ENCODE peak calls at places on chromosome 2, in nine cellular contexts. One of them, this sample, is unnamed.

GRCh38 chr2:19282305-19282704 is 76.1 kb downstream of the OSR1 start:
- DNase-seq in T-helper 17 cell: no peak
- DNase-seq in activated CD4-positive, alpha-beta T cell treated with anti-CD3 and anti-CD28 coated beads, Interleukin-2, amount 50 U/mL, for 4 hours: no peak
- DNase-seq in pons: no peak
- DNase-seq in G401: no peak
- DNase-seq in Right ventricle myocardium superior: no peak
- DNase-seq in stimulated activated CD8-positive, alpha-beta memory T cell treated with anti-CD3 and anti-CD28 coated beads, Interleukin-2, amount 100 ng/mL, for 1 hour: no peak
- DNase-seq in glomerular endothelial cell: no peak
- DNase-seq in GM23248: no peak
- DNase-seq in this sample: no peak

GRCh38 chr2:228731517-228731916 is 539.6 kb downstream of the PID1 start:
- DNase-seq in T-helper 17 cell: no peak
- DNase-seq in activated CD4-positive, alpha-beta T cell treated with anti-CD3 and anti-CD28 coated beads, Interleukin-2, amount 50 U/mL, for 4 hours: no peak
- DNase-seq in pons: no peak
- DNase-seq in G401: no peak
- DNase-seq in Right ventricle myocardium superior: no peak
- DNase-seq in stimulated activated CD8-positive, alpha-beta memory T cell treated with anti-CD3 and anti-CD28 coated beads, Interleukin-2, amount 100 ng/mL, for 1 hour: no peak
- DNase-seq in glomerular endothelial cell: no peak
- DNase-seq in GM23248: peak; percentile 84
- DNase-seq in this sample: no peak

GRCh38 chr2:218981390-218982311 is 3.3 kb downstream of the FEV start:
- DNase-seq in T-helper 17 cell: no peak
- DNase-seq in activated CD4-positive, alpha-beta T cell treated with anti-CD3 and anti-CD28 coated beads, Interleukin-2, amount 50 U/mL, for 4 hours: peak; percentile 31
- DNase-seq in pons: no peak
- DNase-seq in G401: no peak
- DNase-seq in Right ventricle myocardium superior: no peak
- DNase-seq in stimulated activated CD8-positive, alpha-beta memory T cell treated with anti-CD3 and anti-CD28 coated beads, Interleukin-2, amount 100 ng/mL, for 1 hour: no peak
- DNase-seq in glomerular endothelial cell: no peak
- DNase-seq in GM23248: peak; percentile 62
- DNase-seq in this sample: peak; percentile 75

GRCh38 chr2:58715344-58715743 is 474.2 kb upstream of the FANCL start:
- DNase-seq in T-helper 17 cell: no peak
- DNase-seq in activated CD4-positive, alpha-beta T cell treated with anti-CD3 and anti-CD28 coated beads, Interleukin-2, amount 50 U/mL, for 4 hours: no peak
- DNase-seq in pons: no peak
- DNase-seq in G401: no peak
- DNase-seq in Right ventricle myocardium superior: no peak
- DNase-seq in stimulated activated CD8-positive, alpha-beta memory T cell treated with anti-CD3 and anti-CD28 coated beads, Interleukin-2, amount 100 ng/mL, for 1 hour: no peak
- DNase-seq in glomerular endothelial cell: no peak
- DNase-seq in GM23248: no peak
- DNase-seq in this sample: no peak

GRCh38 chr2:62036761-62037250 is 131.3 kb downstream of the COMMD1 start:
- DNase-seq in T-helper 17 cell: no peak
- DNase-seq in activated CD4-positive, alpha-beta T cell treated with anti-CD3 and anti-CD28 coated beads, Interleukin-2, amount 50 U/mL, for 4 hours: no peak
- DNase-seq in pons: no peak
- DNase-seq in G401: no peak
- DNase-seq in Right ventricle myocardium superior: no peak
- DNase-seq in stimulated activated CD8-positive, alpha-beta memory T cell treated with anti-CD3 and anti-CD28 coated beads, Interleukin-2, amount 100 ng/mL, for 1 hour: no peak
- DNase-seq in glomerular endothelial cell: no peak
- DNase-seq in GM23248: no peak
- DNase-seq in this sample: no peak

GRCh38 chr2:239368906-239369584 is 31.8 kb downstream of the HDAC4 start:
- DNase-seq in T-helper 17 cell: no peak
- DNase-seq in activated CD4-positive, alpha-beta T cell treated with anti-CD3 and anti-CD28 coated beads, Interleukin-2, amount 50 U/mL, for 4 hours: no peak
- DNase-seq in pons: no peak
- DNase-seq in G401: no peak
- DNase-seq in Right ventricle myocardium superior: no peak
- DNase-seq in stimulated activated CD8-positive, alpha-beta memory T cell treated with anti-CD3 and anti-CD28 coated beads, Interleukin-2, amount 100 ng/mL, for 1 hour: no peak
- DNase-seq in glomerular endothelial cell: no peak
- DNase-seq in GM23248: no peak
- DNase-seq in this sample: peak; percentile 58

GRCh38 chr2:10908195-10908594 is 3.5 kb upstream of the KCNF1 start:
- DNase-seq in T-helper 17 cell: no peak
- DNase-seq in activated CD4-positive, alpha-beta T cell treated with anti-CD3 and anti-CD28 coated beads, Interleukin-2, amount 50 U/mL, for 4 hours: no peak
- DNase-seq in pons: no peak
- DNase-seq in G401: no peak
- DNase-seq in Right ventricle myocardium superior: no peak
- DNase-seq in stimulated activated CD8-positive, alpha-beta memory T cell treated with anti-CD3 and anti-CD28 coated beads, Interleukin-2, amount 100 ng/mL, for 1 hour: no peak
- DNase-seq in glomerular endothelial cell: no peak
- DNase-seq in GM23248: no peak
- DNase-seq in this sample: no peak

GRCh38 chr2:205495819-205496218 is 186.5 kb upstream of the NRP2 start:
- DNase-seq in T-helper 17 cell: no peak
- DNase-seq in activated CD4-positive, alpha-beta T cell treated with anti-CD3 and anti-CD28 coated beads, Interleukin-2, amount 50 U/mL, for 4 hours: no peak
- DNase-seq in pons: no peak
- DNase-seq in G401: no peak
- DNase-seq in Right ventricle myocardium superior: no peak
- DNase-seq in stimulated activated CD8-positive, alpha-beta memory T cell treated with anti-CD3 and anti-CD28 coated beads, Interleukin-2, amount 100 ng/mL, for 1 hour: no peak
- DNase-seq in glomerular endothelial cell: no peak
- DNase-seq in GM23248: peak; percentile 40
- DNase-seq in this sample: no peak

GRCh38 chr2:205637779-205638503 is 44.4 kb upstream of the NRP2 start:
- DNase-seq in T-helper 17 cell: no peak
- DNase-seq in activated CD4-positive, alpha-beta T cell treated with anti-CD3 and anti-CD28 coated beads, Interleukin-2, amount 50 U/mL, for 4 hours: no peak
- DNase-seq in pons: no peak
- DNase-seq in G401: no peak
- DNase-seq in Right ventricle myocardium superior: no peak
- DNase-seq in stimulated activated CD8-positive, alpha-beta memory T cell treated with anti-CD3 and anti-CD28 coated beads, Interleukin-2, amount 100 ng/mL, for 1 hour: no peak
- DNase-seq in glomerular endothelial cell: no peak
- DNase-seq in GM23248: peak; percentile 9
- DNase-seq in this sample: no peak

GRCh38 chr2:240461471-240462072 is 26.1 kb downstream of the GPC1 start:
- DNase-seq in T-helper 17 cell: peak; percentile 8
- DNase-seq in activated CD4-positive, alpha-beta T cell treated with anti-CD3 and anti-CD28 coated beads, Interleukin-2, amount 50 U/mL, for 4 hours: no peak
- DNase-seq in pons: no peak
- DNase-seq in G401: no peak
- DNase-seq in Right ventricle myocardium superior: peak; percentile 29
- DNase-seq in stimulated activated CD8-positive, alpha-beta memory T cell treated with anti-CD3 and anti-CD28 coated beads, Interleukin-2, amount 100 ng/mL, for 1 hour: no peak
- DNase-seq in glomerular endothelial cell: no peak
- DNase-seq in GM23248: no peak
- DNase-seq in this sample: no peak

GRCh38 chr2:149258531-149258930 is 71.9 kb upstream of the LYPD6 start:
- DNase-seq in T-helper 17 cell: no peak
- DNase-seq in activated CD4-positive, alpha-beta T cell treated with anti-CD3 and anti-CD28 coated beads, Interleukin-2, amount 50 U/mL, for 4 hours: no peak
- DNase-seq in pons: no peak
- DNase-seq in G401: no peak
- DNase-seq in Right ventricle myocardium superior: no peak
- DNase-seq in stimulated activated CD8-positive, alpha-beta memory T cell treated with anti-CD3 and anti-CD28 coated beads, Interleukin-2, amount 100 ng/mL, for 1 hour: no peak
- DNase-seq in glomerular endothelial cell: no peak
- DNase-seq in GM23248: no peak
- DNase-seq in this sample: no peak

GRCh38 chr2:122329266-122329665 is 573.8 kb downstream of the TSN start:
- DNase-seq in T-helper 17 cell: no peak
- DNase-seq in activated CD4-positive, alpha-beta T cell treated with anti-CD3 and anti-CD28 coated beads, Interleukin-2, amount 50 U/mL, for 4 hours: no peak
- DNase-seq in pons: no peak
- DNase-seq in G401: no peak
- DNase-seq in Right ventricle myocardium superior: no peak
- DNase-seq in stimulated activated CD8-positive, alpha-beta memory T cell treated with anti-CD3 and anti-CD28 coated beads, Interleukin-2, amount 100 ng/mL, for 1 hour: no peak
- DNase-seq in glomerular endothelial cell: no peak
- DNase-seq in GM23248: peak; percentile 24
- DNase-seq in this sample: no peak

GRCh38 chr2:54249629-54250028 is 6.4 kb downstream of the TSPYL6 start:
- DNase-seq in T-helper 17 cell: no peak
- DNase-seq in activated CD4-positive, alpha-beta T cell treated with anti-CD3 and anti-CD28 coated beads, Interleukin-2, amount 50 U/mL, for 4 hours: no peak
- DNase-seq in pons: no peak
- DNase-seq in G401: no peak
- DNase-seq in Right ventricle myocardium superior: no peak
- DNase-seq in stimulated activated CD8-positive, alpha-beta memory T cell treated with anti-CD3 and anti-CD28 coated beads, Interleukin-2, amount 100 ng/mL, for 1 hour: no peak
- DNase-seq in glomerular endothelial cell: no peak
- DNase-seq in GM23248: no peak
- DNase-seq in this sample: no peak

GRCh38 chr2:131201098-131201497 is 8.2 kb upstream of the POTEE start:
- DNase-seq in T-helper 17 cell: no peak
- DNase-seq in activated CD4-positive, alpha-beta T cell treated with anti-CD3 and anti-CD28 coated beads, Interleukin-2, amount 50 U/mL, for 4 hours: no peak
- DNase-seq in pons: no peak
- DNase-seq in G401: no peak
- DNase-seq in Right ventricle myocardium superior: no peak
- DNase-seq in stimulated activated CD8-positive, alpha-beta memory T cell treated with anti-CD3 and anti-CD28 coated beads, Interleukin-2, amount 100 ng/mL, for 1 hour: no peak
- DNase-seq in glomerular endothelial cell: no peak
- DNase-seq in GM23248: no peak
- DNase-seq in this sample: no peak

GRCh38 chr2:209062210-209062609 is 361.6 kb upstream of the MAP2 start:
- DNase-seq in T-helper 17 cell: no peak
- DNase-seq in activated CD4-positive, alpha-beta T cell treated with anti-CD3 and anti-CD28 coated beads, Interleukin-2, amount 50 U/mL, for 4 hours: no peak
- DNase-seq in pons: no peak
- DNase-seq in G401: no peak
- DNase-seq in Right ventricle myocardium superior: no peak
- DNase-seq in stimulated activated CD8-positive, alpha-beta memory T cell treated with anti-CD3 and anti-CD28 coated beads, Interleukin-2, amount 100 ng/mL, for 1 hour: no peak
- DNase-seq in glomerular endothelial cell: no peak
- DNase-seq in GM23248: no peak
- DNase-seq in this sample: no peak

GRCh38 chr2:40304340-40304739 is 147.6 kb downstream of the SLC8A1 start:
- DNase-seq in T-helper 17 cell: no peak
- DNase-seq in activated CD4-positive, alpha-beta T cell treated with anti-CD3 and anti-CD28 coated beads, Interleukin-2, amount 50 U/mL, for 4 hours: no peak
- DNase-seq in pons: no peak
- DNase-seq in G401: peak; percentile 35
- DNase-seq in Right ventricle myocardium superior: no peak
- DNase-seq in stimulated activated CD8-positive, alpha-beta memory T cell treated with anti-CD3 and anti-CD28 coated beads, Interleukin-2, amount 100 ng/mL, for 1 hour: no peak
- DNase-seq in glomerular endothelial cell: no peak
- DNase-seq in GM23248: peak; percentile 49
- DNase-seq in this sample: no peak

GRCh38 chr2:32991091-32991845 is 44.5 kb downstream of the LTBP1 start:
- DNase-seq in T-helper 17 cell: no peak
- DNase-seq in activated CD4-positive, alpha-beta T cell treated with anti-CD3 and anti-CD28 coated beads, Interleukin-2, amount 50 U/mL, for 4 hours: no peak
- DNase-seq in pons: no peak
- DNase-seq in G401: no peak
- DNase-seq in Right ventricle myocardium superior: no peak
- DNase-seq in stimulated activated CD8-positive, alpha-beta memory T cell treated with anti-CD3 and anti-CD28 coated beads, Interleukin-2, amount 100 ng/mL, for 1 hour: no peak
- DNase-seq in glomerular endothelial cell: no peak
- DNase-seq in GM23248: no peak
- DNase-seq in this sample: no peak

GRCh38 chr2:164456599-164456998 is 164.7 kb downstream of the GRB14 start:
- DNase-seq in T-helper 17 cell: no peak
- DNase-seq in activated CD4-positive, alpha-beta T cell treated with anti-CD3 and anti-CD28 coated beads, Interleukin-2, amount 50 U/mL, for 4 hours: no peak
- DNase-seq in pons: peak; percentile 7
- DNase-seq in G401: no peak
- DNase-seq in Right ventricle myocardium superior: no peak
- DNase-seq in stimulated activated CD8-positive, alpha-beta memory T cell treated with anti-CD3 and anti-CD28 coated beads, Interleukin-2, amount 100 ng/mL, for 1 hour: no peak
- DNase-seq in glomerular endothelial cell: no peak
- DNase-seq in GM23248: no peak
- DNase-seq in this sample: peak; percentile 49

GRCh38 chr2:47486858-47487497 is 84.0 kb downstream of the MSH2 start:
- DNase-seq in T-helper 17 cell: no peak
- DNase-seq in activated CD4-positive, alpha-beta T cell treated with anti-CD3 and anti-CD28 coated beads, Interleukin-2, amount 50 U/mL, for 4 hours: no peak
- DNase-seq in pons: no peak
- DNase-seq in G401: no peak
- DNase-seq in Right ventricle myocardium superior: no peak
- DNase-seq in stimulated activated CD8-positive, alpha-beta memory T cell treated with anti-CD3 and anti-CD28 coated beads, Interleukin-2, amount 100 ng/mL, for 1 hour: no peak
- DNase-seq in glomerular endothelial cell: no peak
- DNase-seq in GM23248: no peak
- DNase-seq in this sample: peak; percentile 51

GRCh38 chr2:211085056-211085680 is 528.8 kb downstream of the CPS1 start:
- DNase-seq in T-helper 17 cell: no peak
- DNase-seq in activated CD4-positive, alpha-beta T cell treated with anti-CD3 and anti-CD28 coated beads, Interleukin-2, amount 50 U/mL, for 4 hours: no peak
- DNase-seq in pons: peak; percentile 41
- DNase-seq in G401: peak; percentile 72
- DNase-seq in Right ventricle myocardium superior: no peak
- DNase-seq in stimulated activated CD8-positive, alpha-beta memory T cell treated with anti-CD3 and anti-CD28 coated beads, Interleukin-2, amount 100 ng/mL, for 1 hour: no peak
- DNase-seq in glomerular endothelial cell: peak; percentile 31
- DNase-seq in GM23248: peak; percentile 47
- DNase-seq in this sample: peak; percentile 51

GRCh38 chr2:156907806-156908205 is 349.7 kb upstream of the GALNT5 start:
- DNase-seq in T-helper 17 cell: no peak
- DNase-seq in activated CD4-positive, alpha-beta T cell treated with anti-CD3 and anti-CD28 coated beads, Interleukin-2, amount 50 U/mL, for 4 hours: no peak
- DNase-seq in pons: no peak
- DNase-seq in G401: no peak
- DNase-seq in Right ventricle myocardium superior: no peak
- DNase-seq in stimulated activated CD8-positive, alpha-beta memory T cell treated with anti-CD3 and anti-CD28 coated beads, Interleukin-2, amount 100 ng/mL, for 1 hour: no peak
- DNase-seq in glomerular endothelial cell: no peak
- DNase-seq in GM23248: no peak
- DNase-seq in this sample: no peak

GRCh38 chr2:43300781-43301586 is 74.6 kb upstream of the ZFP36L2 start:
- DNase-seq in T-helper 17 cell: no peak
- DNase-seq in activated CD4-positive, alpha-beta T cell treated with anti-CD3 and anti-CD28 coated beads, Interleukin-2, amount 50 U/mL, for 4 hours: no peak
- DNase-seq in pons: no peak
- DNase-seq in G401: peak; percentile 85
- DNase-seq in Right ventricle myocardium superior: no peak
- DNase-seq in stimulated activated CD8-positive, alpha-beta memory T cell treated with anti-CD3 and anti-CD28 coated beads, Interleukin-2, amount 100 ng/mL, for 1 hour: no peak
- DNase-seq in glomerular endothelial cell: no peak
- DNase-seq in GM23248: no peak
- DNase-seq in this sample: no peak